ENCODE peak calls at places on chromosomes 13 and 19, in eight cellular contexts. K, S, F, N, I, Q, G and M are unnamed samples.
A peak's percentile ranks its signal among the peaks of the same experiment; 100 is the strongest.

GRCh38 chr13:22801402-22802003 is 379.3 kb upstream of the SGCG start:
- DNase-seq in K (no peak), Q (no peak), I (no peak), F (no peak), N (no peak), S (no peak), G (no peak), M (no peak)

GRCh38 chr13:40109324-40109958 is 454.0 kb downstream of the COG6 start:
- DNase-seq in Q (no peak), K (no peak), G (no peak), I (no peak), N (no peak), S (no peak), F (no peak), M (peak; percentile 99)

GRCh38 chr19:47417746-47418594 is 1.4 kb downstream of the MEIS3 start:
- DNase-seq in G (no peak), Q (no peak), S (no peak), F (no peak), N (no peak), K (no peak), I (no peak), M (peak; percentile 8)

GRCh38 chr13:52848455-52849190 is at the start of gene PCDH8:
- DNase-seq in Q (no peak), K (no peak), S (no peak), F (peak; percentile 91), N (no peak), G (no peak), I (no peak), M (no peak)

GRCh38 chr19:48400018-48400742 is 6.7 kb downstream of the GRIN2D start:
- DNase-seq in N (no peak), K (peak; percentile 34), Q (no peak), F (peak; percentile 98), S (peak; percentile 49), G (no peak), I (peak; percentile 53), M (peak; percentile 62)

GRCh38 chr13:59677966-59678814 is 485.5 kb downstream of the DIAPH3 start:
- DNase-seq in I (no peak), F (no peak), S (peak; percentile 38), K (peak; percentile 22), N (peak; percentile 59), Q (no peak), G (no peak), M (peak; percentile 41)

GRCh38 chr13:26813626-26814348 is 53.2 kb upstream of the GPR12 start:
- DNase-seq in F (no peak), N (no peak), G (no peak), S (no peak), K (no peak), I (no peak), Q (no peak), M (no peak)

GRCh38 chr19:4553775-4554174 is 5.7 kb downstream of the SEMA6B start:
- DNase-seq in G (no peak), N (no peak), S (no peak), Q (no peak), F (no peak), I (no peak), K (no peak), M (no peak)

GRCh38 chr19:18349524-18350128 is 9.2 kb downstream of the PGPEP1 start:
- DNase-seq in K (no peak), I (no peak), S (peak; percentile 48), F (no peak), G (peak; percentile 68), Q (no peak), N (no peak), M (no peak)

GRCh38 chr13:79810671-79811070 is 329.7 kb downstream of the NDFIP2 start:
- DNase-seq in I (no peak), K (no peak), F (no peak), G (no peak), Q (no peak), N (no peak), S (no peak), M (peak; percentile 71)

GRCh38 chr19:40613669-40614594 is 12.8 kb downstream of the LTBP4 start:
- DNase-seq in S (peak; percentile 82), F (peak; percentile 92), N (peak; percentile 83), G (peak; percentile 83), I (peak; percentile 82), Q (peak; percentile 48), K (peak; percentile 84), M (peak; percentile 81)

GRCh38 chr19:52749780-52750179 is 14.9 kb upstream of the ZNF611 start:
- DNase-seq in S (no peak), I (no peak), Q (no peak), F (no peak), N (no peak), K (no peak), G (no peak), M (no peak)

GRCh38 chr13:27161980-27162379 is 9.6 kb downstream of the USP12 start:
- DNase-seq in G (no peak), F (no peak), Q (no peak), N (no peak), I (no peak), K (no peak), S (no peak), M (no peak)

GRCh38 chr13:100039740-100040139 is 49.2 kb upstream of the PCCA start:
- DNase-seq in Q (no peak), F (no peak), G (no peak), I (no peak), K (no peak), S (no peak), N (no peak), M (peak; percentile 2)

GRCh38 chr13:91169641-91170040 is 177.8 kb upstream of the MIR17HG start:
- DNase-seq in K (no peak), I (no peak), Q (no peak), S (no peak), N (no peak), F (no peak), G (no peak), M (no peak)

DNA sequence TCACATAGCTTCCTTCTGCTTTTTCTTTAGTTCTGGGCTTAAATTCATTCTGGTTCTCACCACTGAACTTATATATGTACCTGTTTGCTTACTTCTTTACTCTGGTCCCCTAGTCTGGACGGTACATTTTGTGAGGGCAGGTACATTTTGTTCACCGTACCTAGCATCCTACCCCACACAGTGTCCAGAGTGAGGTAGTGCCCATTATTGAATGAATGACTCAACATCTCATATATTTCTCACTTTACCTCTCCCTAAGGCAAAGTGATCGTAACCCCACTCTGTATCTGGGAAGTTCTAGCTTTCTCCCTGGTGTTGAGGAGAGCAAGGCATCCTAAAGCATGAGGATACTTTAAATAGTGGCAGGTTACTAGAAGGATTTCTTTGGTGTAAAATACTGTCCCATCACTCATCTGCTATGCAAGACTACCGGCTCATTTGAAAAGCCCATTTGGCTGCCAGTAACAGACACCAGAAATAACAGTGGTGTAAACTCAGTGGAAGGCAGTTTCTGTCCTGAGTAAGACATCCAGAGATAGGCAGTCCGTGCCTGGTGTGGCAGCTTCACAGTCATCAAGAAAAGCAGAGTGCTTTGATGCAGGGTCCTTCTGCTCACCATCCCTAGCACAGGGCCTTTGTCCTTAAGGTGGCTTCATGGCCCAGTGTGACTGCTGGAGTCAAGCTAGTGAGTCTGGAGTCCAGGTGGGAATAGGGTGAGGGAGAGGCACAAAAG is 111.9 kb downstream of the SIPA1L3 start:
- DNase-seq in F (no peak), Q (no peak), N (no peak), S (no peak), G (no peak), K (no peak), I (no peak), M (no peak)
- H3K4me1 ChIP-seq in F (no peaks in the 10 kb centered on the region), Q (no peaks in the 10 kb centered on the region), N (no peaks in the 10 kb centered on the region), S (peaks cover 11% of the 10 kb centered on the region), G (peaks cover 20% of the 10 kb centered on the region), K (no peaks in the 10 kb centered on the region), I (peaks cover 13% of the 10 kb centered on the region), M (peaks cover 17% of the 10 kb centered on the region)

GRCh38 chr13:108281941-108282340 is 12.4 kb downstream of the TNFSF13B start:
- DNase-seq in F (no peak), I (no peak), S (no peak), K (no peak), G (no peak), N (no peak), Q (no peak), M (no peak)
- H3K4me1 ChIP-seq in F (peaks cover 4% of the 10 kb centered on the region), I (no peaks in the 10 kb centered on the region), S (no peaks in the 10 kb centered on the region), K (no peaks in the 10 kb centered on the region), G (no peaks in the 10 kb centered on the region), N (no peaks in the 10 kb centered on the region), Q (no peaks in the 10 kb centered on the region), M (no peaks in the 10 kb centered on the region)

DNA sequence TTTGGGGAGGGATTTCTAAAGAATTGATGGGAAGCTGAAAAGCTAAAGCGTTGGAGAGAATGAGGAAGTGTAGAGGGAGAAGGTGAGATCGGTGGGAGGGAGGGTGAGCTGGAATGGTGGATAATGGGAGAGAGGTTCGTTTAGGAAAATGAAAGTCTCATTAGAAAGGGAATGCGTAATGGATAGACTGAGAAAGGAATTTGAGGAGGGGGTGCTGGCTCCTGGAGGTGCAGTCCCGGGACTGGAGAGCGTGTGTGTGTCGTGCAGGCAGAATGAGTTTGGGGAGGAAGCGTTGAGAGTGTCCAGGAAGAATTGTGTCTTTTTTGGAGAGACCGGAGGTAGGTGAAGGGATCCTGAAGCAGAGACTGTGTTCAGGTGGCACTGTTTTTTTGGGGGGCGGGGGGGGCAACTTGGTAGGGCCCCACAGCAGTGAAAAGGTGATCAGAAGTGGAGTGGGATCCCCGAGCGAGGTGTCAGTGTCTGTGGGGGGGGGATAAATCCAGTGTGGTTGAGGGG is 1.4 kb downstream of the ACTN4 start:
- DNase-seq in F (no peak), K (no peak), G (no peak), Q (no peak), S (no peak), N (no peak), I (no peak), M (no peak)
- H3K4me1 ChIP-seq in F (peaks cover 13% of the 10 kb centered on the region), K (peaks cover 57% of the 10 kb centered on the region), G (peaks cover 18% of the 10 kb centered on the region), Q (peaks cover 41% of the 10 kb centered on the region), S (peaks cover 51% of the 10 kb centered on the region), N (peaks cover 12% of the 10 kb centered on the region), I (peaks cover 70% of the 10 kb centered on the region), M (peaks cover 37% of the 10 kb centered on the region)

GRCh38 chr13:110523180-110523579 is 38.3 kb downstream of the RAB20 start:
- DNase-seq in K (no peak), I (no peak), N (no peak), Q (no peak), S (no peak), F (no peak), G (no peak), M (no peak)

GRCh38 chr13:110525328-110526319 is 35.9 kb downstream of the RAB20 start:
- DNase-seq in F (no peak), S (peak; percentile 54), G (no peak), I (no peak), K (peak; percentile 6), Q (no peak), N (peak; percentile 97), M (no peak)

GRCh38 chr13:110521946-110522345 is 39.6 kb downstream of the RAB20 start:
- DNase-seq in I (no peak), G (peak; percentile 68), F (no peak), S (no peak), K (no peak), N (no peak), Q (no peak), M (no peak)

GRCh38 chr13:110524484-110525254 is 36.9 kb downstream of the RAB20 start:
- DNase-seq in F (no peak), I (peak; percentile 86), S (peak; percentile 83), N (peak; percentile 74), Q (no peak), G (no peak), K (no peak), M (no peak)

DNA sequence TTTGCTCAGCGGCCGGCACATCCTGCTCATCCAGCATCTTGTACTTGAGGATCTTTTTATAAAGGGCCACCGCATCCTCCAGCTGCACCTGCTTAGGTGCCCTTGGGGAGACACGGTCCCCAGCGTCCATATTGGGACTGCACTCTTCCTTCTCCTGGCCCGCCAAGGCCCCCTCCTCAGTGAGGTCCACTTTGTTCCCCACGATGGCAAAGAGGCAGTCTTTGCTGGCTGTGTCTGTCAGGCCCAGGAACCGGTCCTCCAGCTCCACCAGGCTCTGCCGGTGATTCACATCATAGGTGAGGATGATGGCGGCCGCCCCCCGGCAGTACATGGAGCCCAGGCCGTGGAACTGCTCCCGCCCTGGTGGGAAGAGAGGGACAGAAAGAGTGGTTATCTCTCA is 37.7 kb downstream of the RAB20 start:
- DNase-seq in F (no peak), N (no peak), K (no peak), S (no peak), I (no peak), G (no peak), Q (no peak), M (no peak)
- H3K4me1 ChIP-seq in F (peaks cover 2% of the 10 kb centered on the region), N (peaks cover 34% of the 10 kb centered on the region), K (peaks cover 13% of the 10 kb centered on the region), S (peaks cover 49% of the 10 kb centered on the region), I (peaks cover 80% of the 10 kb centered on the region), G (peaks cover 43% of the 10 kb centered on the region), Q (peaks cover 8% of the 10 kb centered on the region), M (peaks cover 7% of the 10 kb centered on the region)